ENCODE peak calls at places on chromosomes 5 and 9, in eight cellular contexts. E, C, T, Z, N, R, S and V are unnamed samples.

GRCh38 chr5:109649371-109649770 is 40.4 kb upstream of the MAN2A1 start:
- DNase-seq in C (no peak), N (no peak), E (no peak), Z (no peak), T (no peak), S (no peak), R (no peak), V (no peak)

GRCh38 chr5:167511-167910 is 23.8 kb upstream of the LRRC14B start:
- DNase-seq in N (no peak), R (no peak), T (peak; percentile 62), S (peak; percentile 4), Z (peak; percentile 58), C (no peak), E (no peak), V (no peak)

GRCh38 chr9:132478353-132478752 is 68.3 kb downstream of the CFAP77 start:
- DNase-seq in T (no peak), S (no peak), R (no peak), E (no peak), C (no peak), Z (no peak), N (no peak), V (no peak)

GRCh38 chr9:83701769-83702168 is 6.0 kb downstream of the UBQLN1 start:
- DNase-seq in S (no peak), C (no peak), T (no peak), Z (no peak), R (no peak), N (no peak), E (no peak), V (no peak)

GRCh38 chr9:23824241-23825142 is 1.5 kb downstream of the ELAVL2 start:
- DNase-seq in C (no peak), R (peak; percentile 49), S (no peak), Z (no peak), E (peak; percentile 33), N (no peak), T (no peak), V (no peak)

GRCh38 chr5:119355244-119355635 is 579 bp upstream of the TNFAIP8 start:
- DNase-seq in C (no peak), S (no peak), T (peak; percentile 79), E (no peak), Z (peak; percentile 58), N (no peak), R (no peak), V (no peak)

GRCh38 chr9:83707518-83707767 is 315 bp downstream of the UBQLN1 start:
- DNase-seq in Z (peak; percentile 75), S (no peak), C (no peak), R (peak; percentile 95), N (peak; percentile 79), E (no peak), T (no peak), V (no peak)

GRCh38 chr5:9681706-9682105 is 51.6 kb upstream of the TAS2R1 start:
- DNase-seq in N (no peak), C (no peak), Z (no peak), S (no peak), R (no peak), E (no peak), T (no peak), V (no peak)

GRCh38 chr9:135478858-135479468 is 619 bp upstream of the PPP1R26 start:
- DNase-seq in Z (peak; percentile 72), C (no peak), N (peak; percentile 49), T (peak; percentile 76), E (peak; percentile 54), S (peak; percentile 52), R (peak; percentile 86), V (no peak)

GRCh38 chr5:148384389-148384756 is 615 bp downstream of the FBXO38 start:
- DNase-seq in N (peak; percentile 2), T (no peak), C (no peak), S (no peak), R (no peak), E (no peak), Z (no peak), V (peak; percentile 14)

GRCh38 chr5:5615569-5615968 is 193.1 kb downstream of the ICE1 start:
- DNase-seq in S (no peak), T (no peak), R (no peak), C (no peak), Z (no peak), E (no peak), N (no peak), V (no peak)

GRCh38 chr5:177335043-177335700 is 16.3 kb downstream of the LMAN2 start:
- DNase-seq in Z (no peak), T (peak; percentile 69), E (no peak), R (no peak), N (no peak), S (no peak), C (no peak), V (no peak)

GRCh38 chr9:69485466-69485865 is 160.5 kb downstream of the ENTREP1 start:
- DNase-seq in E (no peak), R (no peak), C (no peak), S (no peak), T (no peak), N (no peak), Z (no peak), V (no peak)

GRCh38 chr9:15142903-15143534 is 164.0 kb downstream of the TTC39B start:
- DNase-seq in S (no peak), E (no peak), T (no peak), Z (no peak), C (peak; percentile 65), N (peak; percentile 62), R (no peak), V (no peak)

GRCh38 chr5:134084166-134084565 is 30.3 kb upstream of the TCF7 start:
- DNase-seq in S (no peak), R (no peak), Z (no peak), T (no peak), E (no peak), C (no peak), N (no peak), V (no peak)

GRCh38 chr5:169880012-169880673 is 100.2 kb downstream of the INSYN2B start:
- DNase-seq in C (no peak), E (no peak), R (no peak), S (no peak), T (no peak), N (no peak), Z (no peak), V (no peak)

GRCh38 chr9:19689324-19690087 is 99.3 kb downstream of the SLC24A2 start:
- DNase-seq in S (no peak), T (no peak), R (no peak), N (no peak), C (no peak), Z (no peak), E (no peak), V (no peak)

DNA sequence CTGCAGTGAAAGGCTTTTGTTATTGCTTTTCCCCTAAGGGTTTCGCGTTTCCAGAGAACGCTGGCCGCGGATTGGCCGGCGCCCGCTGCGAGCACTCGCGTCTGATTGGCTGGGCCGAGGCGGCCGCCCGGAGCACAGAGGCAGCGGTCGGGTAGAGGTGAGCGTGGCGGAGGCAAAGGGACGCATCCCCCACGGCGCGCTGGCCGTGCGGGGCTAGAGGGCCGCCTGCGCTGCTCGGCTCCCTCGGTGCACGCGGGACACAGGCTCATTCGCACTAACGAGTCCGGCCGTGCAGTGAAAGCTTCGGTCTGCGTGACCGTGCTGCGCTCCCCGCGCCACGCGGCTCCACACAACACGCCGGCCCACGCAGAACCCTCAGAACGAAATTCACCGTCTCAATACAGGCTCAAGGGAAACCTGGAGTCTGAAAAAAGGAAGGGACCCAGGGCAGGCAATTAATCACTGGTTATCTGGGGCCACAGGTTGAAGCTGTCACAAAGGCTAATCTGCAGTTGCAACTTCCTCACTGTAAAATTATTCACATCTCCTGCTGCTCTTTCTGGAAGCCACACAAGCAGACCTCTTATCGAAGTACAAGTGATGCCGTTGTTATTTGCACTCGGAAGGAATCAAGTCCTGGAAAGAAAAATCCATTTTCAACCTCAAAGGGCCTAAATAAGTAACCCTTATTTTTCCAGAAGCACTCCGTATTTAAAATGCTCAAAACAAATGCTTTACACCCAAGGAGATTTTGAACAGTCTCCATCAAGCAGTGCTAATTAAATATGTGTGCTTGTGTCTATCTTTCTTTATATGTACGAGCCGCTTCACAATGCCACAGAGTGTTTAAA is 94.6 kb downstream of the ZNF608 start:
- DNase-seq in N (peak; percentile 79), R (peak; percentile 95), E (peak; percentile 91), Z (peak; percentile 82), T (peak; percentile 92), C (no peak), S (peak; percentile 80), V (peak; percentile 82)
- TF ChIP-seq POLR2A in N (peak; percentile 92), R (peak; percentile 77), E (peak; percentile 85), Z (no peak), T (no peak), C (peak; percentile 31), S (peak; percentile 80), V (peak; percentile 48)

GRCh38 chr9:124458441-124458840 is 8.2 kb downstream of the ADGRD2 start:
- DNase-seq in S (no peak), Z (no peak), R (no peak), C (no peak), E (no peak), T (peak; percentile 25), N (no peak), V (no peak)
- H3K4me1 ChIP-seq in S (no peaks in the 10 kb centered on the region), Z (no peaks in the 10 kb centered on the region), R (no peaks in the 10 kb centered on the region), C (no peaks in the 10 kb centered on the region), E (no peaks in the 10 kb centered on the region), T (peaks cover 3% of the 10 kb centered on the region), N (no peaks in the 10 kb centered on the region), V (no peaks in the 10 kb centered on the region)

GRCh38 chr9:81264516-81264915 is 424.8 kb downstream of the TLE1 start:
- DNase-seq in C (no peak), S (no peak), Z (no peak), T (no peak), N (no peak), E (no peak), R (no peak), V (no peak)
- TF ChIP-seq POLR2A in C (no peak), S (no peak), Z (no peak), T (no peak), N (no peak), E (no peak), R (no peak), V (no peak)

GRCh38 chr5:171975877-171976667 is 30.4 kb downstream of the FBXW11 start:
- DNase-seq in C (no peak), T (no peak), R (no peak), Z (no peak), E (no peak), N (no peak), S (no peak), V (no peak)
- H3K4me1 ChIP-seq in C (peaks cover 2% of the 10 kb centered on the region), T (peaks cover 47% of the 10 kb centered on the region), R (peaks cover 13% of the 10 kb centered on the region), Z (peaks cover 43% of the 10 kb centered on the region), E (peaks cover 3% of the 10 kb centered on the region), N (peaks cover 15% of the 10 kb centered on the region), S (peaks cover 10% of the 10 kb centered on the region), V (no peaks in the 10 kb centered on the region)

GRCh38 chr5:42994285-42995151 is 45.6 kb downstream of the ANXA2R start:
- DNase-seq in E (peak; percentile 92), R (peak; percentile 68), N (peak; percentile 64), Z (peak; percentile 78), S (peak; percentile 89), C (peak; percentile 81), T (peak; percentile 96), V (peak; percentile 86)
- TF ChIP-seq POLR2A in E (no peak), R (peak; percentile 43), N (no peak), Z (no peak), S (peak; percentile 33), C (no peak), T (no peak), V (no peak)